ENCODE peak calls at places on chromosome 3, in four cellular contexts. M is SK-N-SH, A is HepG2, G is sigmoid colon. R is an unnamed sample.

GRCh38 chr3:138068579-138069174 is 46.7 kb downstream of the DZIP1L start:
- DNase-seq in A (peak; percentile 53), G (peak; percentile 85), M (peak; percentile 87), R (peak; percentile 33)

GRCh38 chr3:196638922-196639516 is 475 bp upstream of the NRROS start:
- DNase-seq in A (no peak), G (no peak), M (no peak), R (no peak)

GRCh38 chr3:16849240-16849639 is 35.5 kb upstream of the PLCL2 start:
- DNase-seq in A (no peak), M (no peak), G (peak; percentile 70), R (no peak)

GRCh38 chr3:187040637-187041361 is 98.5 kb downstream of the RPL39L start:
- DNase-seq in M (no peak), A (peak; percentile 83), G (no peak), R (no peak)

GRCh38 chr3:187132666-187133065 is 6.6 kb downstream of the RPL39L start:
- DNase-seq in G (no peak), A (no peak), M (no peak), R (no peak)

GRCh38 chr3:56443372-56443771 is 24.9 kb downstream of the ERC2 start:
- DNase-seq in G (no peak), A (no peak), M (no peak), R (no peak)

GRCh38 chr3:196640501-196640968 is 1.0 kb downstream of the NRROS start:
- DNase-seq in M (no peak), A (no peak), G (no peak), R (no peak)

GRCh38 chr3:67654832-67655152 is 380 bp upstream of the SUCLG2 start:
- DNase-seq in G (no peak), M (no peak), A (no peak), R (no peak)

GRCh38 chr3:177569823-177570657 is 372.8 kb upstream of the TBL1XR1 start:
- DNase-seq in A (no peak), M (no peak), G (no peak), R (no peak)

GRCh38 chr3:45946307-45946706 is 3.0 kb downstream of the CXCR6 start:
- DNase-seq in M (no peak), A (no peak), G (no peak), R (no peak)

GRCh38 chr3:87207500-87207899 is 19.6 kb upstream of the CHMP2B start:
- DNase-seq in M (no peak), A (no peak), G (no peak), R (no peak)

GRCh38 chr3:185862920-185863319 is 38.1 kb upstream of the IGF2BP2 start:
- DNase-seq in G (no peak), M (no peak), A (no peak), R (no peak)

GRCh38 chr3:3992312-3992874 is 193.2 kb downstream of the LRRN1 start:
- DNase-seq in M (no peak), A (no peak), G (no peak), R (no peak)

GRCh38 chr3:149963485-149963884 is 7.2 kb downstream of the PFN2 start:
- DNase-seq in G (no peak), M (no peak), A (no peak), R (no peak)

GRCh38 chr3:141782386-141782932 is 19.3 kb downstream of the GRK7 start:
- DNase-seq in M (no peak), A (no peak), G (no peak), R (no peak)

GRCh38 chr3:42509111-42509510 is 6.7 kb downstream of the VIPR1 start:
- DNase-seq in G (peak; percentile 27), A (no peak), M (no peak), R (no peak)

GRCh38 chr3:139198929-139199328 is 144.9 kb upstream of the MRPS22 start:
- DNase-seq in G (no peak), A (no peak), M (no peak), R (no peak)

GRCh38 chr3:104628185-104628789 is 738.4 kb upstream of the ALCAM start:
- DNase-seq in G (no peak), A (peak; percentile 32), M (peak; percentile 37), R (no peak)

GRCh38 chr3:194536883-194537637 is 50.3 kb upstream of the ATP13A3 start:
- DNase-seq in A (peak; percentile 70), G (peak; percentile 75), M (peak; percentile 36), R (no peak)

GRCh38 chr3:81958967-81959625 is 197.7 kb upstream of the GBE1 start:
- DNase-seq in M (no peak), A (no peak), G (no peak), R (no peak)

GRCh38 chr3:10315771-10316344 is 5.1 kb downstream of the SEC13 start:
- DNase-seq in G (no peak), M (no peak), A (no peak), R (no peak)

GRCh38 chr3:194270627-194271458 is 80.3 kb downstream of the CPN2 start:
- DNase-seq in G (peak; percentile 97), A (peak; percentile 43), M (peak; percentile 93), R (peak; percentile 81)

GRCh38 chr3:44509393-44509921 is 32.0 kb upstream of the ZNF445 start:
- DNase-seq in G (no peak), M (peak; percentile 30), A (no peak), R (no peak)

GRCh38 chr3:38843898-38844297 is 27.9 kb upstream of the SCN10A start:
- DNase-seq in A (peak; percentile 34), G (no peak), M (peak; percentile 54), R (no peak)

GRCh38 chr3:60555704-60556340 is 695.4 kb downstream of the FHIT start:
- DNase-seq in G (no peak), M (no peak), A (no peak), R (no peak)

GRCh38 chr3:190258634-190259033 is 63.6 kb downstream of the CLDN1 start:
- DNase-seq in A (peak; percentile 63), G (no peak), M (no peak), R (no peak)

GRCh38 chr3:139585820-139586219 is 46.3 kb upstream of the RBP1 start:
- DNase-seq in M (no peak), G (no peak), A (no peak), R (no peak)

GRCh38 chr3:179750720-179751328 is 98.0 kb downstream of the USP13 start:
- DNase-seq in M (peak; percentile 49), A (peak; percentile 17), G (no peak), R (no peak)

GRCh38 chr3:135802171-135802570 is 163.4 kb upstream of the PPP2R3A start:
- DNase-seq in G (no peak), M (no peak), A (no peak), R (no peak)

DNA sequence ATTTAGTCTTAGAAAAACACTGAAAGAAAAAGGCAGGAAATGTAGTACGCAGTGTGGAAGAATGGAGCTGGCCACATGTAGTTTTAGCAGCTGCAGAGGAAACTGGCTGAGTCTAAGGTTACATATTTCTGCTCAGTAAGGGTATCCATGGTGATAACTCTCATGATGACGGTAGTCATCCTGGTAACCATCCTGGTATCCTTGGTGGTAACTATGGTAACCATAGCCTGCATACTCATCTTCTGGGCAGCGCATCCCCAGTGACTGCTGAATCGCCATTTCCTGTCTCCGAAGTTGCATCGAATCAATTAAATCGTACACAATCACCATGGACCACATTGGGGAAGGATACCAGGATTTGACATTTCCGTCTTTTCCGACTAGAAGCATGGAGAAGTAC is 35.7 kb downstream of the CCDC80 start:
- DNase-seq in M (peak; percentile 16), G (no peak), A (no peak), R (no peak)
- TF ChIP-seq EP300 in M (no peak), G (no peak), A (no peak), R (no peak)

GRCh38 chr3:32398531-32398930 is 6.9 kb downstream of the CMTM7 start:
- DNase-seq in M (no peak), G (peak; percentile 73), A (no peak), R (no peak)

GRCh38 chr3:32401141-32401540 is 9.5 kb downstream of the CMTM7 start:
- DNase-seq in M (no peak), A (peak; percentile 45), G (no peak), R (peak; percentile 53)

GRCh38 chr3:32403663-32404062 is 12.0 kb downstream of the CMTM7 start:
- DNase-seq in A (no peak), G (no peak), M (no peak), R (no peak)

GRCh38 chr3:32399030-32399620 is 7.5 kb downstream of the CMTM7 start:
- DNase-seq in A (peak; percentile 62), G (no peak), M (peak; percentile 52), R (no peak)

GRCh38 chr3:32401541-32402052 is 9.9 kb downstream of the CMTM7 start:
- DNase-seq in G (peak; percentile 87), A (peak; percentile 46), M (peak; percentile 91), R (peak; percentile 83)
- TF ChIP-seq POLR2AphosphoS5 in G (peak; percentile 63), A (no peak), M (peak; percentile 63), R (peak; percentile 81)

GRCh38 chr3:29683306-29683993 is 402.6 kb downstream of the RBMS3 start:
- DNase-seq in G (no peak), M (no peak), A (no peak), R (no peak)
- TF ChIP-seq EP300 in G (no peak), M (no peak), A (no peak), R (no peak)

GRCh38 chr3:182212479-182213076 is 500.9 kb downstream of the SOX2 start:
- DNase-seq in A (peak; percentile 96), M (peak; percentile 6), G (no peak), R (no peak)
- TF ChIP-seq POLR2AphosphoS5 in A (no peak), M (no peak), G (peak; percentile 30), R (no peak)

GRCh38 chr3:169624533-169624972 is 39.0 kb downstream of the MECOM start:
- DNase-seq in A (no peak), G (no peak), M (peak; percentile 30), R (no peak)

GRCh38 chr3:169629895-169630294 is 33.6 kb downstream of the MECOM start:
- DNase-seq in A (no peak), G (no peak), M (no peak), R (no peak)

GRCh38 chr3:169628567-169628966 is 34.9 kb downstream of the MECOM start:
- DNase-seq in A (no peak), G (no peak), M (no peak), R (no peak)

GRCh38 chr3:169627789-169628188 is 35.7 kb downstream of the MECOM start:
- DNase-seq in G (no peak), A (no peak), M (no peak), R (peak; percentile 86)

DNA sequence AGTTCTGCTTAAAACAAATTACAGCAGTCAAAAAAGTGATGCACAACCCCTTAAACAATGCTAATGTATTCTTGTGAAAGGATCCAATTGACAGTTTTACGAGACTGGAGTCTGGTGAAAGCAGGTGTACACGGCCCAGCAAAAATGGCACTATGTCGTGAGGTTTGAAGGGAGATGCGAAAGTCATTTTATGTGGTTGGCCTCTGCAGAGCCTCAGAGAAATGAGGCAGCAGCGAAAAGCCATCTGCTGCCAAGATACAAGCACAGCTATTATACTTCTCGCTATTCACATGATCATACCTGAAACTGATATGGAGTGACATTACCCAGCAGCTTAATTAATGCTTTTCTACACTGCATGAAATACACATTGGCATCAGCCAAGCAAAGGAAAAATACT is 36.4 kb downstream of the MECOM start:
- DNase-seq in M (no peak), A (no peak), G (no peak), R (no peak)
- TF ChIP-seq EP300 in M (no peak), A (no peak), G (no peak), R (no peak)

GRCh38 chr3:152376351-152377183 is 107.8 kb downstream of the MBNL1 start:
- DNase-seq in A (no peak), G (no peak), M (no peak), R (peak; percentile 47)
- TF ChIP-seq POLR2AphosphoS5 in A (no peak), G (no peak), M (peak; percentile 6), R (no peak)

DNA sequence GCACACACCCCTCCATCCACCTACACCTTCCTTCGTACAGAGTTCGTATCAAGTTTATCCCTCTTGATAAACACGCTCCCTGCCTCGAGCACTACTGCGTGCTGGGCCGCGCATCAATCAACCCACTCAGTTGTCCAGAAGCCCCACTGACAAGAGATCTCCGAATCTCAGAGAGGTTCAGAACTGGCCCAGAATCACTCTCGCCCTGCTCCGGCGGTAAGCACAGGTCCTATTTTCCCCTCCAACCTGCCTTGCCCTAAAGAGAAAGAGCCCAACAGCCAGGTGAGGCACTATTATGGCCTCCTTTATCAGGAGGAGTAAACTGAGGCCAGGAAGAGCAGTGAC is 494 bp upstream of the NISCH start:
- DNase-seq in M (no peak), A (no peak), G (no peak), R (no peak)
- TF ChIP-seq EP300 in M (no peak), A (no peak), G (no peak), R (no peak)

R was measured in upper lobe of left lung.